ENCODE peak calls at places on chromosomes 11 and 22, in six cellular contexts. Q, L, Z, D, S and X are unnamed samples. For H3K4me1, the result is how much of the 10 kb centered on the place peaks cover.

GRCh38 chr11:121452609-121453150 is at the start of gene SORL1-AS1:
- DNase-seq in Q (no peak), L (no peak), Z (no peak), D (peak), S (no peak), X (no peak)

GRCh38 chr22:41668971-41669911 is 19.4 kb downstream of the SNU13 start:
- DNase-seq in Q (no peak), L (no peak), Z (peak), D (peak), S (no peak), X (no peak)

GRCh38 chr22:44831885-44832284 is 79.5 kb downstream of the ARHGAP8 start:
- DNase-seq in Q (no peak), L (no peak), Z (no peak), D (no peak), S (no peak), X (no peak)

GRCh38 chr11:8338138-8338537 is 74.5 kb upstream of the LMO1 start:
- DNase-seq in Q (no peak), L (peak), Z (peak), D (peak), S (no peak), X (peak)

GRCh38 chr11:117840881-117841581 is 16.5 kb upstream of the FXYD2 start:
- DNase-seq in Q (peak), L (no peak), Z (no peak), D (no peak), S (peak), X (no peak)

GRCh38 chr22:38204784-38205183 is 3.0 kb downstream of the MAFF start:
- DNase-seq in Q (no peak), L (no peak), Z (no peak), D (no peak), S (no peak), X (no peak)

GRCh38 chr22:19629720-19630419 is 84.4 kb upstream of the SEPTIN5 start:
- DNase-seq in Q (peak), L (peak), Z (peak), D (peak), S (peak), X (peak)

GRCh38 chr11:66887531-66887930 is 30.7 kb downstream of the LRFN4 start:
- DNase-seq in Q (no peak), L (no peak), Z (no peak), D (no peak), S (no peak), X (no peak)

GRCh38 chr11:103633037-103633788 is 403.2 kb upstream of the DDI1 start:
- DNase-seq in Q (no peak), L (no peak), Z (peak), D (no peak), S (no peak), X (no peak)

GRCh38 chr11:59769086-59769485 is 13.9 kb downstream of the STX3 start:
- DNase-seq in Q (no peak), L (no peak), Z (no peak), D (no peak), S (no peak), X (no peak)
- H3K4me1 ChIP-seq in Q (under half), L (under half), Z (under half), D (under half), S (under half), X (under half)

GRCh38 chr11:122731500-122731913 is 76.0 kb downstream of the UBASH3B start:
- DNase-seq in Q (no peak), L (no peak), Z (no peak), D (peak), S (no peak), X (no peak)
- H3K4me1 ChIP-seq in Q (under half), L (under half), Z (under half), D (half or more), S (under half), X (under half)

GRCh38 chr11:61367406-61367805 is 5.2 kb downstream of the TMEM138 start:
- DNase-seq in Q (no peak), L (no peak), Z (no peak), D (no peak), S (no peak), X (no peak)
- H3K4me1 ChIP-seq in Q (under half), L (under half), Z (under half), D (under half), S (under half), X (under half)

DNA sequence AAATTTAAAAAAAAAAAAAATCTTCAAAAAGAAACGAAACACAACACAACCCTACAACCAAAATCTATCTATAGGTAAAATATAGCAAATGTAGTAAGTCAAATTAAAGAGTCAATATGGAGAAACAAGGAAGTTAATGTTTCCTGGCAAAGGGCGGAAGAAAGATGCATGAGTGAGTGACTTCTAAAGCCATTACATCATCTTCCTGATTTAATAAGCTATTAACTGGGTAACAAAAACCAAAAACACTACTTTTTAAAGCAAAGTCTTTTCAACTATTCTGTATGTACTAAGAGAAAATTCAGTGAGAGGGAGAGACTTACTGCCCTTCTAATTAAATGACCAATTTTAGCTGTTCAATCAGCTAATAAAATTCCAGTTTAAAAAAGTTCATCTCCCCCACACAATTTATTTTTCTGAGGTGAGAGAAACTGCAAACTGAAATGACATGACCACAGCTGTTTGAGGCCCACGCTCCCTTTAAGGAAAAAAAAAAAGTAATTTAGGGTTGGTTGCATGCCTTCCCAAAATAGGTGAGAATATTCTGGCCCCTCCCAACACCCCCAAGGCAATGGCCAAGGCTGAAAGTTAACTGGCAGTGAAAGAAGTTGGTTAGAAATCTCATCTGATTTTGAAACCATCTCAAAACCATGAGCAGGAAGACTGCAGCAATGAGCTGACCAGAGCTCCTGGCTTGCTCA is 5.9 kb downstream of the SF1 start:
- DNase-seq in Q (no peak), L (no peak), Z (no peak), D (no peak), S (no peak), X (no peak)
- H3K4me1 ChIP-seq in Q (under half), L (under half), Z (under half), D (under half), S (under half), X (under half)

GRCh38 chr11:14323118-14323676 is 35.8 kb downstream of the RRAS2 start:
- DNase-seq in Q (no peak), L (no peak), Z (no peak), D (no peak), S (no peak), X (no peak)

GRCh38 chr11:14318581-14318981 is 40.4 kb downstream of the RRAS2 start:
- DNase-seq in Q (no peak), L (no peak), Z (no peak), D (no peak), S (no peak), X (no peak)

GRCh38 chr11:14322510-14322909 is 36.5 kb downstream of the RRAS2 start:
- DNase-seq in Q (no peak), L (no peak), Z (no peak), D (no peak), S (no peak), X (no peak)

GRCh38 chr11:14317659-14318325 is 41.2 kb downstream of the RRAS2 start:
- DNase-seq in Q (no peak), L (no peak), Z (no peak), D (no peak), S (no peak), X (no peak)

GRCh38 chr11:14320020-14320419 is 39.0 kb downstream of the RRAS2 start:
- DNase-seq in Q (no peak), L (no peak), Z (peak), D (no peak), S (no peak), X (no peak)
- H3K4me1 ChIP-seq in Q (under half), L (under half), Z (under half), D (under half), S (under half), X (under half)

GRCh38 chr11:44948155-44948554 is 2.5 kb downstream of the TP53I11 start:
- DNase-seq in Q (no peak), L (no peak), Z (no peak), D (no peak), S (no peak), X (no peak)
- H3K4me1 ChIP-seq in Q (under half), L (under half), Z (under half), D (under half), S (under half), X (under half)